ENCODE peak calls at places on chromosomes 11 and 22, in four cellular contexts. One of them, this sample, is unnamed.

GRCh38 chr11:32830413-32830738 is 649 bp downstream of the PRRG4 start:
- ATAC-seq in GM12878: peak; percentile 26
- ATAC-seq in K562: no peak
- ATAC-seq in Panc1: no peak
- ATAC-seq in this sample: no peak

GRCh38 chr11:7592706-7593105 is 78.9 kb downstream of the PPFIBP2 start:
- ATAC-seq in Panc1: no peak
- ATAC-seq in K562: no peak
- ATAC-seq in GM12878: peak; percentile 37
- ATAC-seq in this sample: no peak

GRCh38 chr11:128956401-128957203 is 13.9 kb upstream of the TP53AIP1 start:
- ATAC-seq in Panc1: peak; percentile 88
- ATAC-seq in K562: peak; percentile 91
- ATAC-seq in GM12878: peak; percentile 90
- ATAC-seq in this sample: peak; percentile 66

GRCh38 chr22:50174382-50175190 is 4.1 kb downstream of the PANX2 start:
- ATAC-seq in K562: no peak
- ATAC-seq in Panc1: no peak
- ATAC-seq in GM12878: peak; percentile 13
- ATAC-seq in this sample: no peak

GRCh38 chr11:27433742-27434141 is 38.8 kb downstream of the LGR4 start:
- ATAC-seq in GM12878: no peak
- ATAC-seq in Panc1: no peak
- ATAC-seq in K562: no peak
- ATAC-seq in this sample: no peak

GRCh38 chr22:26651840-26652239 is 5.5 kb upstream of the MIAT start:
- ATAC-seq in GM12878: peak; percentile 33
- ATAC-seq in Panc1: no peak
- ATAC-seq in K562: no peak
- ATAC-seq in this sample: no peak

GRCh38 chr11:121634889-121635288 is 182.1 kb upstream of the SORL1-AS1 start:
- ATAC-seq in GM12878: no peak
- ATAC-seq in K562: no peak
- ATAC-seq in Panc1: no peak
- ATAC-seq in this sample: no peak

GRCh38 chr11:44046202-44046601 is 1.6 kb upstream of the ACCSL start:
- ATAC-seq in GM12878: no peak
- ATAC-seq in Panc1: no peak
- ATAC-seq in K562: no peak
- ATAC-seq in this sample: no peak

GRCh38 chr11:13354335-13354734 is 76.7 kb downstream of the BMAL1 start:
- ATAC-seq in K562: peak; percentile 82
- ATAC-seq in Panc1: no peak
- ATAC-seq in GM12878: peak; percentile 22
- ATAC-seq in this sample: no peak

GRCh38 chr11:112776834-112777793 is 184.1 kb upstream of the NCAM1 start:
- ATAC-seq in K562: no peak
- ATAC-seq in GM12878: no peak
- ATAC-seq in Panc1: no peak
- ATAC-seq in this sample: no peak

GRCh38 chr11:82719316-82719715 is 14.3 kb downstream of the FAM181B start:
- ATAC-seq in K562: no peak
- ATAC-seq in Panc1: no peak
- ATAC-seq in GM12878: no peak
- ATAC-seq in this sample: no peak

GRCh38 chr22:42887523-42888507 is 30.7 kb upstream of the ARFGAP3 start:
- ATAC-seq in Panc1: no peak
- ATAC-seq in GM12878: no peak
- ATAC-seq in K562: no peak
- ATAC-seq in this sample: no peak

GRCh38 chr11:70512716-70513115 is 114.4 kb downstream of the CTTN start:
- ATAC-seq in K562: no peak
- ATAC-seq in Panc1: no peak
- ATAC-seq in GM12878: no peak
- ATAC-seq in this sample: no peak

GRCh38 chr22:42792453-42792908 is 64.6 kb downstream of the ARFGAP3 start:
- ATAC-seq in GM12878: no peak
- ATAC-seq in Panc1: no peak
- ATAC-seq in K562: no peak
- ATAC-seq in this sample: no peak

GRCh38 chr22:41286639-41287091 is 678 bp upstream of the RANGAP1 start:
- ATAC-seq in Panc1: no peak
- ATAC-seq in GM12878: peak; percentile 40
- ATAC-seq in K562: peak; percentile 6
- ATAC-seq in this sample: peak; percentile 9

GRCh38 chr11:68535098-68535497 is 74.5 kb downstream of the PPP6R3 start:
- ATAC-seq in GM12878: no peak
- ATAC-seq in K562: no peak
- ATAC-seq in Panc1: no peak
- ATAC-seq in this sample: no peak

GRCh38 chr11:104776501-104777170 is 121.6 kb downstream of the CASP12 start:
- ATAC-seq in Panc1: no peak
- ATAC-seq in GM12878: no peak
- ATAC-seq in K562: no peak
- ATAC-seq in this sample: no peak

GRCh38 chr11:110524227-110524626 is 94.5 kb downstream of the FDX1 start:
- ATAC-seq in Panc1: no peak
- ATAC-seq in GM12878: no peak
- ATAC-seq in K562: no peak
- ATAC-seq in this sample: peak; percentile 52

GRCh38 chr11:12229450-12230229 is 119.2 kb downstream of the MICAL2 start:
- ATAC-seq in Panc1: no peak
- ATAC-seq in GM12878: no peak
- ATAC-seq in K562: no peak
- ATAC-seq in this sample: no peak

GRCh38 chr22:18154821-18155390 is 4.9 kb downstream of the USP18 start:
- ATAC-seq in Panc1: no peak
- ATAC-seq in GM12878: no peak
- ATAC-seq in K562: no peak
- ATAC-seq in this sample: no peak

GRCh38 chr11:122180435-122180834 is 64.4 kb upstream of the BLID start:
- ATAC-seq in K562: no peak
- ATAC-seq in Panc1: peak; percentile 95
- ATAC-seq in GM12878: no peak
- ATAC-seq in this sample: peak; percentile 58

GRCh38 chr11:10927533-10927932 is 69.7 kb upstream of the ZBED5 start:
- ATAC-seq in K562: no peak
- ATAC-seq in GM12878: no peak
- ATAC-seq in Panc1: no peak
- ATAC-seq in this sample: no peak

GRCh38 chr11:30816959-30817880 is 231.1 kb upstream of the MPPED2 start:
- ATAC-seq in Panc1: no peak
- ATAC-seq in GM12878: no peak
- ATAC-seq in K562: no peak
- ATAC-seq in this sample: no peak

GRCh38 chr11:97325693-97326092 is 935.9 kb downstream of the JRKL start:
- ATAC-seq in K562: no peak
- ATAC-seq in Panc1: no peak
- ATAC-seq in GM12878: peak; percentile 34
- ATAC-seq in this sample: no peak

GRCh38 chr11:33868646-33869461 is 23.0 kb downstream of the LMO2 start:
- ATAC-seq in Panc1: peak; percentile 53
- ATAC-seq in K562: peak; percentile 46
- ATAC-seq in GM12878: peak; percentile 10
- ATAC-seq in this sample: peak; percentile 9

GRCh38 chr11:114250993-114251796 is 45.0 kb upstream of the NNMT start:
- ATAC-seq in K562: peak; percentile 84
- ATAC-seq in GM12878: no peak
- ATAC-seq in Panc1: no peak
- ATAC-seq in this sample: peak; percentile 82

GRCh38 chr11:80505771-80506170 is 1064.9 kb upstream of the TENM4 start:
- ATAC-seq in GM12878: peak; percentile 53
- ATAC-seq in Panc1: no peak
- ATAC-seq in K562: no peak
- ATAC-seq in this sample: no peak

GRCh38 chr11:34926101-34926830 is 9.8 kb downstream of the PDHX start:
- ATAC-seq in Panc1: peak; percentile 83
- ATAC-seq in GM12878: peak; percentile 76
- ATAC-seq in K562: peak; percentile 75
- ATAC-seq in this sample: peak; percentile 34

DNA sequence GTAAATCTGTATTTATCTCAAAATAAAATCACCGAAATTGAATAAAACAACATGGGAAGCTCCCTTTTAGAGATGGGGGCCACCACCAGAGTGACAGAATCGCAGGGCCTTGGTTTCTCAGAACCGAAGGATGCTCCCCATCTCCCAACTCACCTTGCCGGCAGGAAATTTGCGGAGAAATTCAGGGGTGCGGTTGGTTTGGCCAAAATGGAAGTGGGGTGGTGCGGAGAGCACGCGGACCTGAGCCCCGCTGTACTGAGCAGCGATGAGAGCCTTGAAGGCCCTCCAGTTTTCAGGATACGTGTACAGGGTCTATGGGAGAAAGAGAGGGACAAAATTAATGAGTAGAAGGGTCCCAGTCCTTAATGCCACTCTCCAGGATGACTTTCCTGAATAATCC is 1.3 kb downstream of the EEF1G start:
- ATAC-seq in GM12878: no peak
- ATAC-seq in Panc1: no peak
- ATAC-seq in K562: no peak
- ATAC-seq in this sample: no peak
- H3K4me1 ChIP-seq in GM12878: peaks cover 24% of the 10 kb centered on the region
- H3K4me1 ChIP-seq in Panc1: peaks cover 42% of the 10 kb centered on the region
- H3K4me1 ChIP-seq in K562: peaks cover 22% of the 10 kb centered on the region
- H3K4me1 ChIP-seq in this sample: no peaks in the 10 kb centered on the region

GRCh38 chr11:60563553-60564235 is 48.5 kb downstream of the MS4A13 start:
- ATAC-seq in GM12878: peak; percentile 82
- ATAC-seq in K562: no peak
- ATAC-seq in Panc1: no peak
- ATAC-seq in this sample: no peak
- TF ChIP-seq POLR2AphosphoS5 in GM12878: no peak
- TF ChIP-seq POLR2AphosphoS5 in K562: no peak
- TF ChIP-seq POLR2AphosphoS5 in Panc1: no peak
- TF ChIP-seq POLR2AphosphoS5 in this sample: no peak

GRCh38 chr22:39133871-39134270 is 18.6 kb downstream of the CBX7 start:
- ATAC-seq in K562: no peak
- ATAC-seq in GM12878: no peak
- ATAC-seq in Panc1: no peak
- ATAC-seq in this sample: no peak
- H3K4me1 ChIP-seq in K562: peaks cover 13% of the 10 kb centered on the region
- H3K4me1 ChIP-seq in GM12878: no peaks in the 10 kb centered on the region
- H3K4me1 ChIP-seq in Panc1: peaks cover 7% of the 10 kb centered on the region
- H3K4me1 ChIP-seq in this sample: peaks cover 14% of the 10 kb centered on the region

GRCh38 chr22:29674121-29674520 is 45.7 kb upstream of the CABP7 start:
- ATAC-seq in Panc1: no peak
- ATAC-seq in K562: no peak
- ATAC-seq in GM12878: no peak
- ATAC-seq in this sample: no peak
- TF ChIP-seq POLR2AphosphoS5 in Panc1: no peak
- TF ChIP-seq POLR2AphosphoS5 in K562: no peak
- TF ChIP-seq POLR2AphosphoS5 in GM12878: no peak
- TF ChIP-seq POLR2AphosphoS5 in this sample: no peak